ENCODE peak calls at places on chromosomes 13 and 19, in five cellular contexts. L is thoracic aorta, M is left ventricle myocardium inferior, N is adrenal gland, V is Caco-2. B is an unnamed sample. For H3K4me1, the result is how much of the 10 kb centered on the place peaks cover.

GRCh38 chr13:46134961-46135522 is 30.2 kb upstream of the CPB2 start:
- DNase-seq in V (peak), L (no peak), M (no peak), N (no peak), B (no peak)

GRCh38 chr13:106640515-106640914 is 72.6 kb upstream of the ARGLU1 start:
- DNase-seq in V (no peak), M (no peak), L (no peak), N (no peak), B (no peak)

GRCh38 chr13:93744886-93745285 is 518.3 kb downstream of the GPC6 start:
- DNase-seq in V (no peak), L (no peak), M (no peak), N (no peak), B (no peak)

GRCh38 chr19:42433503-42434260 is 6.5 kb upstream of the LIPE start:
- DNase-seq in L (no peak), M (peak), N (peak), V (peak), B (peak)

GRCh38 chr13:51729853-51730553 is 74.0 kb downstream of the DHRS12 start:
- DNase-seq in L (peak), N (peak), V (peak), M (no peak), B (peak)

GRCh38 chr13:77351326-77351725 is 24.4 kb upstream of the MYCBP2 start:
- DNase-seq in V (no peak), L (no peak), M (no peak), N (peak), B (no peak)

GRCh38 chr13:27200413-27201066 is 28.9 kb upstream of the USP12 start:
- DNase-seq in N (no peak), M (no peak), V (no peak), L (no peak), B (no peak)

GRCh38 chr13:48647625-48648024 is 6.1 kb upstream of the CYSLTR2 start:
- DNase-seq in N (no peak), L (no peak), V (peak), M (no peak), B (no peak)

DNA sequence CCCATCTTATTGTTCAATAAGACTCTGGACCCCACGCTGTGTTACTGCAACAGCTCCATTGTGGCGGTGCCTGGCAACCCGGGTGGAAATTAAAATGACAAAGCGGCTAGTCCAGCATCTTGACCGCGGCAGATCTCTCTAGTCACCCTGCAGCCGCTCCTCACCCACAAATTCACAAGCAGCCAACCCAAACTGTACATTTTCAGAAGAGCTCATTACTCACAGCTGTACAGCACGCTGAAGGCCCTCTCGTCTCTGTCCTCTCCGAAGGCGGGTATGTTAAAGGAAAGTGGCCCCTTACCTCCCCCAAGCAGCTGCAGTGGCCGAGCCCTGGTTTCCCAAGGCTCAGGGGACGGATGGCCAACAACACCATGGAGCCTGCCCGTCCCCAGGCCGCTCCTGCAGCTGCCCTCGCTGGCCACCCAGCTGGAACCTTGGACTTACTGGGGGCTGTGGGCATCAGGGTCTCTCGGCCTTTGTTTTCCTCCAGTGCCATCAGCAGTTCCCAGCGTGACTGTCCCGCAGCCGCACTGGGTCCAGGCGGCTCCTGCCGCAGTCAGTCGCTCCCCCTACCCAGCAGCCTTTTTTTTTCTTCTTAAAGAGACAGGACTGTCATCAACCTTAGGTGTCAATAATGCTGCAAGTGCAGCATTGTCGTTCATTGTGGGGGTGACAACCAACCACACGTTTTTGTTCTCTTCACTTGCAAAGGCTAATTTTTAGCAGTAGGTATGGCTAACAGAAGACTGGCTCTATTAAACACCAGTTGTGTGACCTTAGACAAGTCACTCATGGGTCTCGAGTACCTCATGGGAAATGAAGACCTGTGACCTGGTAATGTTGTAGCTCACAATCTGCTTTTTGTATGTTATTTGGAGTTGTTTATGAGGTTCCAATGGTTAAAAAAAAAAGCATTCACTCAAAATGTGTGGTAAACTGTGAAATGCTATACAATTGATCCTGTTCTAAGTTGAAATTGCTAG is at the start of gene SACS:
- DNase-seq in L (no peak), N (no peak), V (peak), M (no peak), B (no peak)
- H3K4me1 ChIP-seq in L (under half), N (under half), V (under half), M (under half), B (under half)

DNA sequence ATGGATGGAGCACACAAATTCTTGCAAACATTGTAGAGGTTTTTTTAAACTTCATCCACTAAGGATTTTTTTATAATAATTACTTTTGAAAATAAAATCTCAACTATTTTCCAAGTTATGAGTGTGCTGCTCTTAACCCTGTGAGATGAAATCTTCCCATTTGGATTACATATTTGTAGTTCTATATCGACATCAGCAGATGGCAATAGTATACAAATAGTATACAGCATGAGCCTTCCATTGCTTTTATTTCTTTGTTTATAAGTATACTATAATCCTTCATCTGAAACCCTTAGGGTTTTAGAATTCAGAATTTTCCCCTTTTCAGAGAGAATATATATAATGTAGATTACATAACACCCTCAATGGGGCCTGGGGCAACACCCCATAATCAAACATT is 70.5 kb downstream of the GJA3 start:
- DNase-seq in M (no peak), V (no peak), L (no peak), N (no peak), B (no peak)
- TF ChIP-seq CTCF in M (peak), V (no peak), L (no peak), N (no peak), B (no peak)

GRCh38 chr13:110297011-110297410 is 9.9 kb downstream of the COL4A1 start:
- DNase-seq in M (no peak), V (no peak), N (no peak), L (no peak), B (no peak)
- H3K4me1 ChIP-seq in M (half or more), V (under half), N (under half), L (half or more), B (under half)

GRCh38 chr19:39543477-39543857 is 3.5 kb upstream of the EID2 start:
- DNase-seq in L (no peak), V (no peak), N (no peak), M (no peak), B (no peak)

GRCh38 chr19:39539165-39539518 is 819 bp downstream of the EID2 start:
- DNase-seq in V (peak), N (no peak), M (no peak), L (no peak), B (no peak)

GRCh38 chr19:39542198-39542597 is 2.2 kb upstream of the EID2 start:
- DNase-seq in L (no peak), N (no peak), V (no peak), M (no peak), B (no peak)

GRCh38 chr19:39539519-39540332 is at the start of gene EID2:
- DNase-seq in M (peak), V (peak), N (peak), L (peak), B (peak)

DNA sequence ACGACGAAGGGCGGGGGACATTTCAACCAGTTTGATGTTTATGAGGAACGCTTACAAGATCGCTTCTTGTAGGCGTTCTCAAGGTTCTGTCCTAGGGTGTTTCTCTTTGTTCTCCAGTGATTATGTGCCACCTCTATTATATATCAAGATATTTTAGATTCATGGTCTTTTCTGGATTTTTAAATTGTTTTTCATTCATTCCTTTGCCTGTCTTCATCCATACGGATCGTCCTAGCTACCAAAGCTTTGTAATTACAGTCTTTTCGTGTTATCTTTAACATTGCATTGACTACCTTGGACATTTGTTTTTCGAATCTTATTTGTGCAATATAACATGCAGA is 342 bp upstream of the EID2 start:
- DNase-seq in L (no peak), N (no peak), M (no peak), V (no peak), B (no peak)
- TF ChIP-seq CTCF in L (no peak), N (no peak), M (no peak), V (no peak), B (no peak)

GRCh38 chr19:18310966-18311365 is 11.9 kb downstream of the LSM4 start:
- DNase-seq in L (no peak), V (no peak), M (no peak), N (no peak), B (no peak)

GRCh38 chr19:18309525-18310064 is 13.3 kb downstream of the LSM4 start:
- DNase-seq in N (no peak), L (no peak), V (no peak), M (no peak), B (no peak)

GRCh38 chr19:18312021-18312534 is 10.8 kb downstream of the LSM4 start:
- DNase-seq in N (no peak), L (no peak), V (no peak), M (no peak), B (no peak)

GRCh38 chr19:18310118-18310909 is 12.6 kb downstream of the LSM4 start:
- DNase-seq in L (no peak), M (no peak), N (no peak), V (peak), B (no peak)

DNA sequence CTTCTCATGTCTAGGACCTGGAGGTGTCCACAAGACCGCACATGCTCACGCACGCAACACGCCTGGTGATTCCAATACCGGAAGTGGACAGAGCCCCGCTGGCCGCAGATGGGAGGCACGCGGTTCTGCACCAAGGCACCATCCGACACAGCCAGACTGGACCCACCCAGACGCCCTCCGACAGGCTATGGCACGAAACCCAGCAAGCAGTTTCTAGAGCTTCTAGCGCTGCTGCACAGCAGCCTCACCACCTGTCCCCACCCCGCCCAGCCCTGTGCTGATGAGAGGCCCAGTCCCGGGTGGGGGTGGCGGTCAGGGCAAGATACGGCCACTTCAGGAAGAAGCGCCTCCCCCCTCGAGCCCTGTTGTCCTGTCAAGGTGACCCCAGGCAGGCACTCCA is 11.4 kb downstream of the LSM4 start:
- DNase-seq in N (no peak), L (no peak), M (no peak), V (no peak), B (no peak)
- H3K4me1 ChIP-seq in N (under half), L (half or more), M (under half), V (under half), B (under half)

DNA sequence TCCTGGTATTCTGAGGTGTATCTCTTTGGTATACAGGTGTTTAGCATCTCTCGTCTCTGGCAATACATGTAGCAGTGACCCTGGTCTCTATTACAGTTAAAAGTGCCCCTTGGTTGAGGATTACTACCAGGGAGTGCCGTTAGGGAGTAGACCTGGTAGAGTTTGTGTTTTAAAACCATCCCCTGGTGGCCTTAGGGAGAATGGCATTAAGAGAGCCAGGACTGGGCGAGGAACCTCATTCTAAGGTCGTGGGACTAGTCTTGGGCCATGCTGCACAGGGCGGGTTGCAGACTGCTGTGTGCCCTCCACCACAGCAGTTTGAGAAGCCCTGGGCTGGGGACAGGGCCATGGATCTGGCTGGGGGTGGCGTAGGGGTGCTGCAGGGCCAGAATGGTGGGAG is 35.0 kb downstream of the B3GLCT start:
- DNase-seq in M (no peak), N (no peak), L (no peak), V (no peak), B (no peak)
- TF ChIP-seq CTCF in M (peak), N (no peak), L (no peak), V (no peak), B (no peak)

DNA sequence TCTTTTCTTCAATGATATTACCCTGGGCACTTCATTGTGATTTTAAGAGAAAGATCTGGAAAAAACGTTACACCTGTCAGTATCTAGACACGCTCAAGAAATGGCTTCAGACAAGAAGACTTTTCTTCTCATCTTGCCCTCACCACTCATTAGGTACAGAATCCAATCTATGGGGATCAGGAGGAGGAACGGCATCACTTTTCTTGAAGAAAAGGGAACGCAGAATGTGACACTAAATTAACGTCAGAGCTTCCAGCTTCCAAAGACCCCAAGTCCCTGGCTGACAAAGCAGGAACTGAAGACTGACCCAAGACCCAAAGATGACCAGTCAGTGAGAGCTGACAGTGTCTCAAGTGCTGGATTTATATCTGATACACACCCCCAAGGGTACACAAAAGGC is 48.2 kb downstream of the BRD4 start:
- DNase-seq in N (no peak), L (no peak), V (no peak), M (no peak), B (no peak)
- H3K4me1 ChIP-seq in N (half or more), L (half or more), V (half or more), M (half or more), B (half or more)

GRCh38 chr19:48842744-48843162 is 6.5 kb upstream of the HSD17B14 start:
- DNase-seq in M (no peak), V (peak), N (peak), L (no peak), B (no peak)
- TF ChIP-seq CTCF in M (peak), V (peak), N (peak), L (peak), B (peak)

DNA sequence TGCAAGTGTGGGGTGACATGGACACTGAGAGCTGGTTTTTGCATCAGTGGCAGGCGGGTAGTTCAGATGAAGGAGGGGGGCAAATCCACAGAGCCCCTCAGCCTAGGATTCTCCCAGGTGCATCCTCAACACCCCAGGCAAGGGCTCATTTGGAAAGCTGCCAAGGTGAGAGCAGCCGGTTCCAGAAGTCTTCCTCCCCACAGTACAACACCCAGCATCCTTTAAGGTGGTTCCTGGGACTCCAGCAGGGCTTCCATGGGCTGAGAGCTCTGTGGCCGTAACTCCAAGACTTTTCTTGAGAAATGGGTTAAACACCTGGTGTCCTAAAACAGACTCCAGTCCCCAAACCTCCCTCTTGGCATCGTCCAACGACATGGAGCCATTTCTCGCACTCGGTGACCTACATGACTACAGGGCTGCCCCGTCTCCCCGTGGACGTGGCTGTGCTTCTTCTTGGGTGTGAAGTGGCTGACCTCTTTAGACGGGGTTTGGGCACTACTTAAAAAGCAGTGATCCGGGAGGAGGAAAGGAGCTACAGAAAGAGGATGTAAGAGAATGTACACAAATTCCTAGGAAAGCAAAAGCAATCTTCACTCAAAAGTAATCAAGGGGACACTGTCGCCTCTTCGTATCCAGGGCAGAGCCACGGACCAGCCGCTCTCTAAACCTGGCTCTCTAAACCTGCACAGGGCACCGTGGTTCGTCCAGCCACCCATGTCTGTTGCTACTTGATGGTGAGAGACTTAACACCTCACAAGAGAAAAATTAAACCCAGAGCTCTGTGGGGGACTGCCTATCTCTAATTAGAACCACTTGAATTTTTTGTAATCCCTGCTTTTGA is 25.5 kb downstream of the RANBP3 start:
- DNase-seq in M (no peak), L (no peak), V (no peak), N (no peak), B (no peak)
- H3K4me1 ChIP-seq in M (half or more), L (half or more), V (under half), N (half or more), B (half or more)

DNA sequence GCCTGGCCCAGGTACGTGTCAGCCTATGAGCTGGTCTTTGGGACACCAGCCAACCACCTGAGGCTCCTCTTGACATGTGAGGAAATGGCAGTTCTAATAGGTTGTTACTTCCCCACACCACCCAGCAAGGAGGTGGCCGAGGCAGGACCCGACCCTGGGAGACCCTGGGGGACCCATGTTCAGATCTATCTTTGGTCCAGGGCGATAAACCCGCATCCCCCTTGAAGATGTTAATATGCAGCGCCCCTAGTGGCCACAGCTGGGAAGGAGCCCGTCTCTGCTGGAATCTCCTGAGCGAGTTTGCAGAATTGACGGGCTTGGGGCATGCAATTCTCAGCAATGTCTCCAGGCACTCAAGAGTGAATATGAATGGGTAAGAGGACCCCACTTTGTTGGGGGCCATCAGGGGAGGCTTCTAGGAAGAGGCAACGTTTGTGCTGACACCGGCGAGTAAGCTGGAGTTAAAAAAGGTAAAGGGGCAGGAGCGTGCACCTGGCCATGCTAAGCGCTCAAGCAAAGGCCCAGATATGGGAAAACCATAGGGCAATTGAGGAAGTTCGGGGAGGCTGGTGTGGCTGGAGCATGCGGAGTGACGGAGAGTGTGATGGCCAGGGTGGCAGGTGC is 1.5 kb upstream of the MYO1F start:
- DNase-seq in N (peak), M (peak), L (peak), V (peak), B (peak)
- TF ChIP-seq CTCF in N (peak), M (peak), L (peak), V (peak), B (peak)

B was measured in psoas muscle.